ENCODE peak calls at places on chromosome 3, in five cellular contexts. Z is stomach, I is uterus, R is K562, E is ovary. M is an unnamed sample. For H3K4me1 and H3K36me3, the result is how much of the 10 kb centered on the place peaks cover.

GRCh38 chr3:126125781-126126251 is 41.9 kb upstream of the SLC41A3 start:
- DNase-seq in R (no peak), I (peak), E (no peak), Z (peak), M (no peak)

GRCh38 chr3:129503387-129504010 is 24.9 kb upstream of the RHO start:
- DNase-seq in Z (no peak), E (no peak), I (no peak), R (no peak), M (no peak)

GRCh38 chr3:159881828-159882309 is 106.8 kb upstream of the IL12A start:
- DNase-seq in I (no peak), E (no peak), R (no peak), Z (no peak), M (no peak)

GRCh38 chr3:43372007-43372754 is 85.8 kb downstream of the SNRK start:
- DNase-seq in R (no peak), Z (no peak), I (no peak), E (no peak), M (no peak)

GRCh38 chr3:147397155-147397888 is 9.0 kb downstream of the ZIC4 start:
- DNase-seq in Z (no peak), E (no peak), R (no peak), I (no peak), M (no peak)

GRCh38 chr3:136141891-136142290 is 54.2 kb downstream of the MSL2 start:
- DNase-seq in E (no peak), I (no peak), Z (no peak), R (no peak), M (no peak)

GRCh38 chr3:46293991-46294833 is 52.0 kb downstream of the CCR3 start:
- DNase-seq in E (no peak), I (no peak), R (no peak), Z (no peak), M (no peak)

GRCh38 chr3:106560451-106560966 is 691.7 kb upstream of the CBLB start:
- DNase-seq in I (no peak), Z (no peak), E (no peak), R (no peak), M (no peak)

GRCh38 chr3:19046440-19046839 is 101.9 kb upstream of the KCNH8 start:
- DNase-seq in Z (no peak), E (no peak), I (no peak), R (no peak), M (no peak)

GRCh38 chr3:185521349-185522138 is 22.7 kb upstream of the TMEM41A start:
- DNase-seq in I (no peak), Z (no peak), E (no peak), R (no peak), M (no peak)

GRCh38 chr3:52524258-52524751 is 9.4 kb downstream of the NT5DC2 start:
- DNase-seq in I (no peak), Z (no peak), E (no peak), R (no peak), M (no peak)

GRCh38 chr3:90054306-90054705 is 946.9 kb downstream of the EPHA3 start:
- DNase-seq in E (no peak), R (no peak), Z (no peak), I (no peak), M (no peak)

GRCh38 chr3:140922634-140923033 is 19.0 kb upstream of the SLC25A36 start:
- DNase-seq in I (no peak), Z (no peak), E (no peak), R (peak), M (no peak)

GRCh38 chr3:65448120-65448519 is 590.6 kb downstream of the MAGI1 start:
- DNase-seq in R (no peak), Z (no peak), E (no peak), I (no peak), M (no peak)

GRCh38 chr3:170204023-170204472 is 18.2 kb upstream of the PRKCI start:
- DNase-seq in E (no peak), R (no peak), I (no peak), Z (no peak), M (no peak)

GRCh38 chr3:71462586-71462985 is 120.9 kb downstream of the FOXP1 start:
- DNase-seq in E (no peak), I (no peak), R (no peak), Z (no peak), M (no peak)

GRCh38 chr3:79329154-79329553 is 438.6 kb downstream of the ROBO1 start:
- DNase-seq in Z (no peak), E (no peak), I (no peak), R (no peak), M (no peak)

GRCh38 chr3:140432176-140432753 is 245.6 kb upstream of the TRIM42 start:
- DNase-seq in I (no peak), E (peak), R (no peak), Z (no peak), M (no peak)

GRCh38 chr3:146308682-146309081 is 57.8 kb upstream of the PLSCR4 start:
- DNase-seq in E (no peak), Z (no peak), R (no peak), I (no peak), M (no peak)

GRCh38 chr3:146187334-146187950 is 26.5 kb upstream of the PLOD2 start:
- DNase-seq in I (peak), Z (no peak), R (no peak), E (no peak), M (no peak)

GRCh38 chr3:39138804-39139415 is 14.5 kb downstream of the CSRNP1 start:
- DNase-seq in I (no peak), Z (peak), R (no peak), E (peak), M (no peak)

GRCh38 chr3:195748661-195749060 is 27.9 kb downstream of the MUC20 start:
- DNase-seq in Z (no peak), E (no peak), I (no peak), R (no peak), M (no peak)

GRCh38 chr3:136925425-136926190 is 32.2 kb upstream of the IL20RB start:
- DNase-seq in E (no peak), I (no peak), R (no peak), Z (no peak), M (no peak)

GRCh38 chr3:53493997-53494791 is at the start of gene CACNA1D:
- DNase-seq in I (peak), Z (peak), E (peak), R (no peak), M (no peak)

GRCh38 chr3:126522363-126522788 is 1.6 kb upstream of the CHST13 start:
- DNase-seq in I (peak), E (peak), R (peak), Z (peak), M (peak)

GRCh38 chr3:15387171-15387581 is 40.2 kb downstream of the METTL6 start:
- DNase-seq in Z (no peak), E (no peak), R (no peak), I (no peak), M (no peak)

GRCh38 chr3:150083653-150084037 is 113.0 kb upstream of the PFN2 start:
- DNase-seq in R (no peak), E (no peak), I (peak), Z (no peak), M (no peak)

GRCh38 chr3:187567741-187568140 is 102.5 kb downstream of the SST start:
- DNase-seq in Z (no peak), I (no peak), E (no peak), R (no peak), M (no peak)

GRCh38 chr3:72565593-72565992 is 282.7 kb downstream of the SHQ1 start:
- DNase-seq in R (no peak), Z (no peak), E (no peak), I (no peak), M (no peak)

GRCh38 chr3:16374047-16375019 is 109.3 kb downstream of the OXNAD1 start:
- DNase-seq in E (no peak), R (no peak), I (no peak), Z (no peak), M (peak)

GRCh38 chr3:37956353-37957184 is 34.0 kb upstream of the VILL start:
- DNase-seq in Z (no peak), R (no peak), I (peak), E (no peak), M (no peak)

GRCh38 chr3:190862209-190863118 is at the start of gene GMNC:
- DNase-seq in I (peak), R (no peak), E (peak), Z (peak), M (peak)

GRCh38 chr3:170502297-170502696 is 83.6 kb downstream of the SLC7A14 start:
- DNase-seq in E (peak), I (peak), R (no peak), Z (no peak), M (no peak)

GRCh38 chr3:21665444-21665843 is 85.6 kb downstream of the ZNF385D start:
- DNase-seq in Z (no peak), I (no peak), E (no peak), R (no peak), M (no peak)

GRCh38 chr3:126494204-126494603 is 18.5 kb upstream of the ZXDC start:
- DNase-seq in I (no peak), R (no peak), Z (no peak), E (no peak), M (no peak)

GRCh38 chr3:28348637-28349396 is at the start of the genes AZI2 and ZCWPW2:
- DNase-seq in I (peak), E (peak), Z (peak), R (peak), M (peak)
- H3K4me1 ChIP-seq in I (under half), E (under half), Z (half or more), R (under half), M (under half)

DNA sequence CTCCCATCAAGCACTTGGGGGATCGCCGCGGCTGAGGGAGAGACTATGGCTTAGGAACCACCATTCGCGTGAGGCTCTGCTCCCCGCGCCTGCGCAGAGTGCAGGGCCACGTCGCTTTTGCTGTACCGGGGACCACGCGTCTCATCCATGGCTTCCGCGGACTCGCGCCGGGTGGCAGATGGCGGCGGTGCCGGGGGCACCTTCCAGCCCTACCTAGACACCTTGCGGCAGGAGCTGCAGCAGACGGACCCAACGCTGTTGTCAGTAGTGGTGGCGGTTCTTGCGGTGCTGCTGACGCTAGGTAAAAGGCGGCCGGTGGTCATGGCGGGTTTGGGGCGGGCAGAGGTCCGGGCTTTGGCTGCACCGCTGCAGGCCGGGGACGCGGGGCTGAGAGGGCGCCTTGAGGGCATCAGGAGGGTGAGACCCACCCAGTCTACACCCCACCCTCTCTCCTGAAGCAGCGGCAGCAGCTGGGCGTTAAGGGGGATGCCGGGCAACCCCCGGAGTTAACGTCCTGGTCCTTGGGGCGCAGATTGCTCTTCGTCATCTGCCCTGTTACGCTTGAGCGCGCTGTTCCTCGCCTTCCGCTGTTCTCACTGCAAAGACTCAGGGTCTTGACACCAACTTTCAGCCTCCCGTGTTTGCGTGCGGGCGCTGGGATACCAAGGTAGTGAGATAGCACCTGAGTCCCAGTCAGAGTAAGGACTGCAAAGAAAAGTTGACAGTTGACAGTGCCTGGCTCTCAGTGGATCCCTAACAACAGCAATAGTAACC is at the start of gene SRPRB:
- DNase-seq in Z (peak), R (peak), I (peak), E (peak), M (peak)
- TF ChIP-seq POLR2A in Z (no peak), R (peak), I (peak), E (peak), M (peak)

DNA sequence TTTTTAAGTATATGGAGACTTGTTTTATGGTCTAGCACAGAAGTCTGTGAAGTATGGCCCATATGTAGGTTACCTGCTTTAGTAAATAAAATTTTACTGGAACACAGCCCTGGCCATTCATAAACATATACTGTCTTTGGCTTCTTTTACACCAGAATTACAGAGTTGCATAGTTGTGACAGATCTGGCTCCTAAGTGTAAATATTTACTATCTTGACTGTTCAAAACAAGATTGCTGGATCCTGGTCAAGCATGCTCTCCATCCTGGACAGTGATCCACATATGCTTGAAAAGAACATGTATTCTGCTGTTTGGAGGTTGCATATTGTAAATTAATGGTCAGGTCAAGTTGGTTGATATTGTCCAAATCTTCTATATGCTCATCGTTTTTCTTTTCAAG is 57.9 kb downstream of the STT3B start:
- DNase-seq in E (no peak), Z (no peak), I (no peak), R (no peak), M (no peak)
- H3K36me3 ChIP-seq in E (under half), Z (under half), I (under half), R (half or more), M (under half)

GRCh38 chr3:188687389-188687788 is 484.4 kb upstream of the TPRG1 start:
- DNase-seq in Z (no peak), I (no peak), E (no peak), R (no peak), M (no peak)

GRCh38 chr3:188689101-188689574 is 482.6 kb upstream of the TPRG1 start:
- DNase-seq in R (no peak), E (no peak), Z (no peak), I (no peak), M (no peak)

GRCh38 chr3:188683032-188683491 is 488.7 kb upstream of the TPRG1 start:
- DNase-seq in R (no peak), Z (no peak), I (no peak), E (no peak), M (no peak)

GRCh38 chr3:188685789-188686188 is 486.0 kb upstream of the TPRG1 start:
- DNase-seq in Z (no peak), R (no peak), I (no peak), E (no peak), M (no peak)

GRCh38 chr3:188686319-188686718 is 485.5 kb upstream of the TPRG1 start:
- DNase-seq in E (no peak), Z (no peak), R (no peak), I (no peak), M (no peak)
- H3K4me1 ChIP-seq in E (under half), Z (half or more), R (under half), I (under half), M (under half)

GRCh38 chr3:81985996-81986723 is 224.7 kb upstream of the GBE1 start:
- DNase-seq in Z (no peak), E (no peak), R (peak), I (no peak), M (no peak)
- TF ChIP-seq POLR2A in Z (no peak), E (no peak), R (no peak), I (no peak), M (no peak)

DNA sequence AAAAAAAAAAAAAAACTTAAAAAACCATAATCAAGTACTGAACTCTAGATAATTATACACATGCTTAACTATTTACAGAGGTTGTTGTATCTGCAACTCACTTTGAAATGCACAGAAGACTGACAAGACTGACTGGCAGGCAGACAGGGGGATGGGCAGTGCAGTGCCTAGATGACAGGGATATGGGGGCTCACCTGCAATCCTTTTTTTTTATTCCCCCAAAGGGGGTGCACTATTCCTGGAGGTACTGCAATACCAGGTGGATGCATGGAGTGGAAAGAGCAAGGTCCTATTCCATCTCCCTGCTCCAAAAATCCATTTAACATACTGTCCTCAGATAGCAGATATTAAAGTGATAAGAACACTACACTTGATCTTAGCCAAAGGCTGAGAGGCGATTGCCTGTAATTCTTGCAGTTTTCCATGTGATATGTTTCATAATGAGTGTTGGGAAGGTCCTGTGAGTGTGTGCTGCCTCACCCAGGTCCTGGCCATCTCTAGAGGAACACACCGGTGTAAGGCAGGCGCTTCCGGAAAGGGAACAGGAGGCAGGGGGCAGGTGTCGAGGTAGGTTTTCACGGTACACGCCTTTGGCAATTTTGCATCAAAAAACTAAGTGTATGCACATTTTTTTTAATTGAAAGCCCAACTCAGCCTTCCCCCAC is 22.7 kb downstream of the SEC61A1 start:
- DNase-seq in Z (no peak), R (no peak), I (no peak), E (no peak), M (no peak)
- H3K36me3 ChIP-seq in Z (under half), R (half or more), I (under half), E (under half), M (under half)

GRCh38 chr3:50155891-50156290 is 767 bp downstream of the SEMA3F start:
- DNase-seq in Z (no peak), I (no peak), R (no peak), E (no peak), M (no peak)

GRCh38 chr3:50154840-50155490 is at the start of gene SEMA3F:
- DNase-seq in R (peak), I (peak), E (peak), Z (peak), M (peak)

GRCh38 chr3:50155491-50155878 is 361 bp downstream of the SEMA3F start:
- DNase-seq in I (no peak), E (no peak), Z (no peak), R (no peak), M (no peak)

GRCh38 chr3:50153782-50154475 is 1.2 kb upstream of the SEMA3F start:
- DNase-seq in E (no peak), I (no peak), R (no peak), Z (no peak), M (no peak)

GRCh38 chr3:50154476-50154839 is 666 bp upstream of the SEMA3F start:
- DNase-seq in I (no peak), Z (no peak), E (peak), R (peak), M (no peak)
- H3K4me1 ChIP-seq in I (under half), Z (half or more), E (under half), R (under half), M (under half)